ENCODE peak calls at places on chromosomes 2 and 18, in five cellular contexts. One of them, this sample, is unnamed.

GRCh38 chr18:11994346-11994707 is 13.0 kb downstream of the IMPA2 start:
- DNase-seq in fibroblast of gingiva: peak; percentile 90
- DNase-seq in AML-193: no peak
- DNase-seq in caudate nucleus: no peak
- DNase-seq in neural crest cell: no peak
- DNase-seq in this sample: no peak

GRCh38 chr2:158134655-158135054 is 33.0 kb downstream of the UPP2 start:
- DNase-seq in neural crest cell: no peak
- DNase-seq in AML-193: no peak
- DNase-seq in fibroblast of gingiva: no peak
- DNase-seq in caudate nucleus: no peak
- DNase-seq in this sample: no peak

GRCh38 chr2:56522605-56523089 is 338.9 kb downstream of the CCDC85A start:
- DNase-seq in neural crest cell: no peak
- DNase-seq in caudate nucleus: no peak
- DNase-seq in AML-193: no peak
- DNase-seq in fibroblast of gingiva: peak; percentile 75
- DNase-seq in this sample: no peak

GRCh38 chr2:29878898-29879297 is 42.5 kb downstream of the ALK start:
- DNase-seq in neural crest cell: no peak
- DNase-seq in fibroblast of gingiva: no peak
- DNase-seq in AML-193: no peak
- DNase-seq in caudate nucleus: no peak
- DNase-seq in this sample: no peak

GRCh38 chr2:241853651-241854341 is 4.9 kb downstream of the PDCD1 start:
- DNase-seq in fibroblast of gingiva: no peak
- DNase-seq in caudate nucleus: no peak
- DNase-seq in AML-193: no peak
- DNase-seq in neural crest cell: no peak
- DNase-seq in this sample: no peak

GRCh38 chr2:23599691-23600090 is 214.7 kb downstream of the KLHL29 start:
- DNase-seq in fibroblast of gingiva: no peak
- DNase-seq in AML-193: no peak
- DNase-seq in caudate nucleus: no peak
- DNase-seq in neural crest cell: no peak
- DNase-seq in this sample: no peak

GRCh38 chr2:46304635-46305034 is 7.4 kb downstream of the EPAS1 start:
- DNase-seq in caudate nucleus: no peak
- DNase-seq in neural crest cell: no peak
- DNase-seq in fibroblast of gingiva: no peak
- DNase-seq in AML-193: peak; percentile 26
- DNase-seq in this sample: no peak

GRCh38 chr18:44837491-44838185 is 156.9 kb downstream of the SETBP1 start:
- DNase-seq in AML-193: no peak
- DNase-seq in caudate nucleus: no peak
- DNase-seq in neural crest cell: no peak
- DNase-seq in fibroblast of gingiva: no peak
- DNase-seq in this sample: no peak

This sample was measured in esophagus squamous epithelium.